ENCODE peak calls at places on chromosomes 16 and 17, in five cellular contexts. K is EL, F is dorsolateral prefrontal cortex, M is heart right ventricle, R is AG09309. O is an unnamed sample.

GRCh38 chr16:11005611-11005975 is 61.2 kb downstream of the CLEC16A start:
- DNase-seq in K (peak), F (no peak), M (no peak), R (no peak), O (no peak)

GRCh38 chr16:89564476-89565255 is 4.2 kb downstream of the RPL13 start:
- DNase-seq in K (peak), F (no peak), M (no peak), R (no peak), O (no peak)

GRCh38 chr16:87431926-87432325 is 39.8 kb downstream of the MAP1LC3B start:
- DNase-seq in K (peak), F (no peak), M (no peak), R (peak), O (no peak)

GRCh38 chr16:66335704-66336329 is 30.7 kb upstream of the CDH5 start:
- DNase-seq in K (peak), F (no peak), M (peak), R (no peak), O (no peak)

GRCh38 chr17:64196626-64197025 is 66.4 kb downstream of the TEX2 start:
- DNase-seq in K (peak), F (no peak), M (no peak), R (peak), O (no peak)

GRCh38 chr17:82351713-82352488 is 7.1 kb upstream of the TEX19 start:
- DNase-seq in K (peak), F (peak), M (peak), R (peak), O (peak)

GRCh38 chr16:78128920-78129319 is 29.5 kb downstream of the WWOX start:
- DNase-seq in K (no peak), F (no peak), M (peak), R (no peak), O (no peak)

GRCh38 chr16:977096-977701 is 4.4 kb upstream of the SOX8 start:
- DNase-seq in K (no peak), F (no peak), M (no peak), R (no peak), O (no peak)

GRCh38 chr17:21161498-21162393 is 35.0 kb downstream of the DHRS7B start:
- DNase-seq in K (peak), F (no peak), M (no peak), R (peak), O (no peak)

GRCh38 chr17:19738073-19738449 is 10.0 kb downstream of the ALDH3A1 start:
- DNase-seq in K (no peak), F (no peak), M (no peak), R (no peak), O (no peak)

O was measured in stimulated activated effector memory CD8-positive, alpha-beta T cell treated with anti-CD3 and anti-CD28 coated beads, Interleukin-12 subunit alpha, Interleukin-12 subunit beta, amount 100 ng/mL, for 72 hours.